ENCODE peak calls at places on chromosomes 3 and 15, in five cellular contexts. C, S, J, R and B are unnamed samples.

GRCh38 chr15:41347236-41347635 is 14.6 kb downstream of the NUSAP1 start:
- DNase-seq in S (no peak), C (no peak), J (no peak), R (no peak), B (no peak)

GRCh38 chr3:170368921-170369320 is 11.4 kb downstream of the SKIL start:
- DNase-seq in J (no peak), S (no peak), R (no peak), C (no peak), B (no peak)

GRCh38 chr15:48555244-48555804 is 90.2 kb downstream of the FBN1 start:
- DNase-seq in J (no peak), S (no peak), R (no peak), C (no peak), B (no peak)

GRCh38 chr3:113773381-113773780 is 26.5 kb downstream of the ATP6V1A start:
- DNase-seq in J (no peak), S (no peak), R (no peak), C (no peak), B (no peak)

GRCh38 chr15:88912500-88912921 is 668 bp downstream of the MFGE8 start:
- DNase-seq in C (peak; percentile 10), R (no peak), S (no peak), J (peak; percentile 47), B (peak; percentile 60)

GRCh38 chr3:113676252-113676651 is 20.2 kb downstream of the USF3 start:
- DNase-seq in R (no peak), S (no peak), J (no peak), C (no peak), B (no peak)

GRCh38 chr15:63626955-63627354 is 29.8 kb downstream of the FBXL22 start:
- DNase-seq in J (no peak), S (no peak), C (no peak), R (no peak), B (no peak)

GRCh38 chr3:55884066-55884465 is 397.0 kb upstream of the WNT5A start:
- DNase-seq in R (no peak), J (no peak), S (no peak), C (no peak), B (no peak)

GRCh38 chr3:181710581-181711255 is 1.0 kb upstream of the SOX2 start:
- DNase-seq in R (no peak), S (no peak), C (no peak), J (peak; percentile 67), B (no peak)

GRCh38 chr3:74643636-74644035 is 29.2 kb upstream of the CNTN3 start:
- DNase-seq in J (peak; percentile 53), R (no peak), C (peak; percentile 21), S (no peak), B (peak; percentile 33)

GRCh38 chr15:44536298-44536961 is 517 bp upstream of the EIF3J start:
- DNase-seq in C (peak; percentile 89), J (peak; percentile 94), S (peak; percentile 91), R (peak; percentile 77), B (peak; percentile 88)

GRCh38 chr3:31448035-31448881 is 84.5 kb upstream of the STT3B start:
- DNase-seq in S (peak; percentile 50), J (peak; percentile 38), R (peak; percentile 53), C (peak; percentile 15), B (no peak)

GRCh38 chr3:12773724-12774105 is 14.7 kb upstream of the TMEM40 start:
- DNase-seq in S (no peak), R (no peak), J (no peak), C (no peak), B (no peak)

GRCh38 chr3:49020335-49021212 is 1.3 kb upstream of the NDUFAF3 start:
- DNase-seq in C (peak; percentile 54), J (peak; percentile 89), S (peak; percentile 87), R (no peak), B (peak; percentile 60)

GRCh38 chr15:72205896-72206676 is 8.5 kb upstream of the GRAMD2A start:
- DNase-seq in R (no peak), S (no peak), J (no peak), C (no peak), B (no peak)

GRCh38 chr3:35965908-35966307 is 326.6 kb downstream of the ARPP21 start:
- DNase-seq in J (no peak), C (no peak), S (no peak), R (no peak), B (no peak)

GRCh38 chr3:52528596-52529375 is 4.9 kb downstream of the NT5DC2 start:
- DNase-seq in S (no peak), J (peak; percentile 58), C (no peak), R (no peak), B (no peak)

GRCh38 chr15:71151061-71151460 is 35.8 kb downstream of the THSD4 start:
- DNase-seq in R (no peak), J (no peak), S (no peak), C (peak; percentile 69), B (no peak)

GRCh38 chr3:101674518-101674917 is 2.4 kb downstream of the ZBTB11 start:
- DNase-seq in S (no peak), C (no peak), J (no peak), R (no peak), B (no peak)

GRCh38 chr3:114929971-114930732 is 216.9 kb downstream of the ZBTB20 start:
- DNase-seq in J (peak; percentile 24), S (no peak), C (no peak), R (no peak), B (no peak)

GRCh38 chr15:99485153-99485947 is 80.4 kb upstream of the MEF2A start:
- DNase-seq in S (no peak), R (no peak), J (no peak), C (no peak), B (no peak)

GRCh38 chr15:75533945-75534344 is 45.2 kb downstream of the PTPN9 start:
- DNase-seq in C (no peak), R (no peak), J (no peak), S (no peak), B (no peak)

GRCh38 chr15:69377137-69377536 is 37.0 kb upstream of the KIF23 start:
- DNase-seq in J (no peak), C (no peak), S (no peak), R (no peak), B (no peak)

GRCh38 chr15:69375151-69375790 is 38.9 kb upstream of the KIF23 start:
- DNase-seq in S (no peak), J (no peak), R (no peak), C (no peak), B (no peak)

GRCh38 chr15:69384626-69385025 is 29.5 kb upstream of the KIF23 start:
- DNase-seq in S (no peak), C (no peak), J (no peak), R (no peak), B (no peak)

GRCh38 chr15:69380726-69381105 is 33.4 kb upstream of the KIF23 start:
- DNase-seq in C (no peak), J (no peak), R (no peak), S (no peak), B (no peak)

GRCh38 chr15:69380100-69380725 is 33.9 kb upstream of the KIF23 start:
- DNase-seq in C (no peak), R (peak; percentile 11), S (no peak), J (no peak), B (no peak)
- TF ChIP-seq CTCF in C (no peak), R (peak; percentile 40), S (no peak), J (no peak), B (no peak)

GRCh38 chr3:129913618-129914017 is 20.1 kb upstream of the TMCC1 start:
- DNase-seq in C (no peak), R (no peak), S (no peak), J (no peak), B (no peak)

GRCh38 chr3:129919806-129920205 is 26.3 kb upstream of the TMCC1 start:
- DNase-seq in R (no peak), J (no peak), S (no peak), C (no peak), B (no peak)

GRCh38 chr3:129919357-129919756 is 25.8 kb upstream of the TMCC1 start:
- DNase-seq in C (no peak), R (no peak), S (no peak), J (no peak), B (no peak)

GRCh38 chr3:129917423-129918007 is 24.0 kb upstream of the TMCC1 start:
- DNase-seq in R (no peak), J (no peak), C (no peak), S (no peak), B (no peak)

DNA sequence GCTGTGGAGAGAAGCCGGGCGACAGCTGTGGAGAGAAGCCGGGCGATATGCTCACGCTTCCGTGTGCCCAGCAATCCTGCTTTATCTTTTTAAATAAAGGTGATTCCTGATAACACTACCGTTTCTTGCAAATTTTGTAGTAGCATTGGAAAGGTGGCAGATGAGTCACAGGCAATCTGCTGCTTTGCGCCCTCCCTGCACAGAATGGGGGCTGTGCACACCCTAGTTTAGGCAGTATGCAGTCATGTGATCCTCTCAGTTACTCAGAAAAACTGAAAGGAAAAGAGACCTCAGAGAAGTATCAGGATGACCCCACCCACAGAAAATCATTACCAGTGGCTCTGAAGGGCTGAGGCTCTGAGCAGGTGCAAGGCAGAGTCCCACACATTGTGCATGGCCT is 24.9 kb upstream of the TMCC1 start:
- DNase-seq in C (no peak), R (no peak), J (no peak), S (no peak), B (no peak)
- H3K9me3 ChIP-seq in C (no peaks in the 10 kb centered on the region), R (peaks cover 26% of the 10 kb centered on the region), J (no peaks in the 10 kb centered on the region), S (peaks cover 33% of the 10 kb centered on the region), B (no peaks in the 10 kb centered on the region)

GRCh38 chr3:127679534-127680145 is 6.9 kb downstream of the ABTB1 start:
- DNase-seq in C (no peak), S (no peak), J (no peak), R (no peak), B (no peak)

GRCh38 chr3:127680146-127680661 is 7.5 kb downstream of the ABTB1 start:
- DNase-seq in S (no peak), R (no peak), C (no peak), J (no peak), B (no peak)

GRCh38 chr3:127677541-127678314 is 5.0 kb downstream of the ABTB1 start:
- DNase-seq in C (no peak), R (no peak), J (no peak), S (no peak), B (no peak)

GRCh38 chr3:127678315-127678599 is 5.5 kb downstream of the ABTB1 start:
- DNase-seq in C (no peak), J (no peak), R (no peak), S (no peak), B (no peak)

DNA sequence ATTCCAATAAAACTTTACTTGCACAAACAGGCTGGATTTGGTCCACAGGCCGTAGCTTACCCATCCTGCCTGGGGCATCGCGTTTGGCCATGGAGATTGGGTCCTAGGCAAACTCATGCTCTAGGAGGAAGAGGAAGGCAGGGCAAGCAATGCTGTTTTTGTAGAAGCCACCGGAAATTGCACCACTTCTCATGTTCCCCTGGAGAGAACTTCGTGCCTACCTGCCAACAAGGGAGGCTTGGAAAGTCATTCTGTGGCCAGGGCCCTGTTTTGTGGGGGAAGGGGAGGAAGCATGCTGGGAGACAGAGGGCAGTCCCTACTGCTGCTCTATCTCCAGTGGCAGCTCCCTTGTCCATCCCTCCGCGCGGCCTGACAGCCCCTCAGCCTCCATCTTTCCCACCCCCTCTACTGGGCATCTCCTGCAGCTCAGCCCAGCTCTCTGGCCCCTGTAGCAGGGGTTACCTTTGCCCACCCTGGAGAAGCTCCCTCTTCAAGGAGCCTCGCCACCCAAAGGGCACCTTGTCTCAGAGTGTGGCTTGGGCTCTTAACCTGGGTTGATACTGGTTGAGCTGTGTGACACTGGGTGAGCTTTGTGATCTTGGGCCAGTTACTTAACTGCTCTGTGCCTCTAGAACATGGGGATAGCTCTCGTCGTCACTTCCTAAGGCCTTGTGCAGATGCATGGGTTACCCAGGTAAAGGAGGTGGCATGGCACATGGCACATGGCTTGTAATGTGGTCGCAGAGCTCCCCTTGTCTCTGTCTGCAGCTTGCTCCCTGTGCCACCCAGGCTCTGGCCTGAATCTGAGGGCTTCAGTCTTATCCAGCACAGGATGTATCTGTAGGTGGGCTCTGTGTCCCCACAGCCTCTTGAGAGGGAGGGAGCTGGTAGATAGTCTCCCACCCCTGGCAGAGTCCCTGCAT is 6.1 kb downstream of the ABTB1 start:
- DNase-seq in C (no peak), S (no peak), R (no peak), J (no peak), B (no peak)
- H3K4me1 ChIP-seq in C (peaks cover 3% of the 10 kb centered on the region), S (peaks cover 7% of the 10 kb centered on the region), R (peaks cover 6% of the 10 kb centered on the region), J (no peaks in the 10 kb centered on the region), B (peaks cover 4% of the 10 kb centered on the region)

GRCh38 chr3:29416514-29416913 is 135.6 kb downstream of the RBMS3 start:
- DNase-seq in R (no peak), C (no peak), J (no peak), S (no peak), B (no peak)
- TF ChIP-seq CTCF in R (no peak), C (no peak), J (no peak), S (no peak), B (no peak)